ENCODE peak calls at places on chromosome 4, in five cellular contexts. Y is right lobe of liver; E is transverse colon; N is CD8-positive, alpha-beta T cell; T is psoas muscle. Z is an unnamed sample.
A peak's percentile ranks its signal among the peaks of the same experiment; 100 is the strongest.

GRCh38 chr4:130705023-130705422 is 1609.1 kb downstream of the C4orf33 start:
- DNase-seq in Y (no peak), E (no peak), N (no peak), T (no peak), Z (peak; percentile 43)

GRCh38 chr4:154822775-154823174 is 41.7 kb downstream of the RBM46 start:
- DNase-seq in Y (no peak), E (no peak), N (no peak), T (no peak), Z (peak; percentile 92)

GRCh38 chr4:128862608-128863313 is 53.3 kb downstream of the JADE1 start:
- DNase-seq in Y (no peak), E (no peak), N (no peak), T (no peak), Z (no peak)

GRCh38 chr4:169015237-169015636 is 5.2 kb upstream of the CBR4 start:
- DNase-seq in Y (no peak), E (no peak), N (no peak), T (peak; percentile 73), Z (peak; percentile 25)

GRCh38 chr4:23290656-23291055 is 597.9 kb downstream of the GBA3 start:
- DNase-seq in Y (no peak), E (no peak), N (no peak), T (no peak), Z (peak; percentile 74)

GRCh38 chr4:65580551-65580950 is 89.7 kb downstream of the EPHA5 start:
- DNase-seq in Y (no peak), E (no peak), N (no peak), T (no peak), Z (no peak)

GRCh38 chr4:116027311-116027710 is 913.9 kb upstream of the NDST4 start:
- DNase-seq in Y (no peak), E (no peak), N (no peak), T (no peak), Z (no peak)

GRCh38 chr4:82864336-82865001 is 26.5 kb downstream of the SEC31A start:
- DNase-seq in Y (no peak), E (no peak), N (no peak), T (no peak), Z (no peak)

GRCh38 chr4:601612-602558 is 23.5 kb upstream of the PDE6B start:
- DNase-seq in Y (no peak), E (no peak), N (no peak), T (no peak), Z (no peak)

GRCh38 chr4:135123632-135124031 is 922.0 kb upstream of the PABPC4L start:
- DNase-seq in Y (no peak), E (no peak), N (no peak), T (no peak), Z (no peak)

GRCh38 chr4:101682946-101683345 is 107.6 kb upstream of the BANK1 start:
- DNase-seq in Y (no peak), E (no peak), N (no peak), T (no peak), Z (no peak)

GRCh38 chr4:125283702-125284279 is 31.0 kb upstream of the FAT4 start:
- DNase-seq in Y (no peak), E (no peak), N (no peak), T (no peak), Z (no peak)

GRCh38 chr4:168585168-168586091 is 88.6 kb downstream of the PALLD start:
- DNase-seq in Y (peak; percentile 65), E (peak; percentile 77), N (no peak), T (peak; percentile 85), Z (no peak)

GRCh38 chr4:26081795-26082498 is 167.9 kb downstream of the SMIM20 start:
- DNase-seq in Y (no peak), E (no peak), N (no peak), T (no peak), Z (peak; percentile 53)

GRCh38 chr4:118557298-118557851 is 127.8 kb upstream of the METTL14 start:
- DNase-seq in Y (no peak), E (no peak), N (no peak), T (no peak), Z (peak; percentile 60)

GRCh38 chr4:11198516-11199305 is 230.0 kb downstream of the HS3ST1 start:
- DNase-seq in Y (no peak), E (no peak), N (no peak), T (no peak), Z (no peak)

DNA sequence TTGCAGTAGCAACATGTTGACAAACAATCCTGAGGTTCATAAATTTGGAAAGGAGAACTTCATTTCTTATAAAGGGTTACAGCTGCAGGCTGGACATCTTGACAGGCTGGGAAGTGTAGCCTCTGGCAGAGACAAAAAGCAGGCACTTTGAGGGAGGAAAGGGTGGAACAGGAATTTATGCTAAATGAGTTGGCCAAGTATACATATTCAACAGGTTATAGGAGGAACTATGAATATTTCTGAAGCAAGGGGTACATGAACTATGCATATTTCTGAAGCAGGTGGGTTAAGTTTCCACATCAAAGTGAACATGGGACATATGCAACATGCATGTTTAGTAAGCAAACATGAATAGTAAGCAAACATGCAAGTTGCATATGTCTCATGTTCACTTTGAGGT is 1.6 kb upstream of the ANTXR2 start:
- DNase-seq in Y (no peak), E (no peak), N (no peak), T (no peak), Z (no peak)
- H3K4me1 ChIP-seq in Y (no peaks in the 10 kb centered on the region), E (peaks cover 6% of the 10 kb centered on the region), N (peaks cover 30% of the 10 kb centered on the region), T (peaks cover 7% of the 10 kb centered on the region), Z (peaks cover 46% of the 10 kb centered on the region)

GRCh38 chr4:89915151-89915550 is 20.5 kb downstream of the MMRN1 start:
- DNase-seq in Y (no peak), E (no peak), N (no peak), T (no peak), Z (no peak)

GRCh38 chr4:89915937-89916336 is 21.3 kb downstream of the MMRN1 start:
- DNase-seq in Y (no peak), E (no peak), N (no peak), T (no peak), Z (no peak)

GRCh38 chr4:89914609-89915008 is 20.0 kb downstream of the MMRN1 start:
- DNase-seq in Y (no peak), E (no peak), N (no peak), T (no peak), Z (no peak)

DNA sequence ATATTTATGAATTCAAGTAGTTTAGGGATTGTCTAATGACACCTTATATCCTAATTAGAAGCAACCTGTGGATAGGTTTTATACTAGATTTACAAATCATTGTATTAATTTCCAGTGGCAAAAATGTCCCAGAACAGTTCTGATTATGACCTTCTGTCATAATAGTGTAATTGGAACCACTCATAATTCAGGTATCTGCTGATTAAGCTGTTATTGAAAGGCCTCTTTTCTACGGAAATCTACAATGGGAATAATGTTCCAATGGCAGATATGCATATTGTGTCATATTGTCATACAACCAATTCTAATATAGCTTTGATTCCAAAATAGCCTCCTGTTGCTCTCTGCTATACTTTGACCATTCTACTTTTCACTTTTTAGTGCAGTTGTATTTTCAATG is 19.0 kb downstream of the MMRN1 start:
- DNase-seq in Y (no peak), E (no peak), N (no peak), T (no peak), Z (no peak)
- H3K27ac ChIP-seq in Y (no peak overlapping the region), E (no peak overlapping the region), N (no peak overlapping the region), T (no peak overlapping the region), Z (no peak overlapping the region)

GRCh38 chr4:177862541-177863176 is 420.4 kb upstream of the AGA start:
- DNase-seq in Y (no peak), E (no peak), N (no peak), T (no peak), Z (no peak)
- H3K27me3 ChIP-seq in Y (no peaks in the 10 kb centered on the region), E (no peaks in the 10 kb centered on the region), N (no peaks in the 10 kb centered on the region), T (no peaks in the 10 kb centered on the region), Z (no peaks in the 10 kb centered on the region)

GRCh38 chr4:139457318-139457717 is 3.4 kb downstream of the RAB33B start:
- DNase-seq in Y (no peak), E (no peak), N (no peak), T (no peak), Z (no peak)
- H3K4me1 ChIP-seq in Y (no peaks in the 10 kb centered on the region), E (peaks cover 15% of the 10 kb centered on the region), N (peaks cover 33% of the 10 kb centered on the region), T (peaks cover 23% of the 10 kb centered on the region), Z (peaks cover 9% of the 10 kb centered on the region)